ENCODE peak calls at places on chromosome 19, in eight cellular contexts. Z, K, Y, G, H, V, M and E are unnamed samples.

GRCh38 chr19:51375504-51376221 is 3.2 kb upstream of the NKG7 start:
- DNase-seq in G (no peak), Z (no peak), V (no peak), K (no peak), M (no peak), H (peak; percentile 70), Y (no peak), E (no peak)

GRCh38 chr19:39082745-39083598 is 1.2 kb upstream of the ACP7 start:
- DNase-seq in Y (no peak), G (no peak), Z (no peak), H (no peak), M (no peak), V (no peak), K (no peak), E (no peak)

GRCh38 chr19:49224856-49225255 is 67.3 kb downstream of the TRPM4 start:
- DNase-seq in K (no peak), Z (no peak), H (peak; percentile 19), G (peak; percentile 56), M (peak; percentile 50), Y (no peak), V (peak; percentile 77), E (peak; percentile 51)

GRCh38 chr19:17333611-17334413 is 843 bp downstream of the ANO8 start:
- DNase-seq in V (peak; percentile 53), H (peak; percentile 77), K (peak; percentile 66), G (peak; percentile 47), Z (peak; percentile 57), Y (peak; percentile 69), M (peak; percentile 87), E (no peak)

GRCh38 chr19:19595171-19595701 is 23.3 kb downstream of the PBX4 start:
- DNase-seq in M (peak; percentile 78), G (no peak), V (no peak), K (no peak), Y (no peak), H (no peak), Z (no peak), E (no peak)

GRCh38 chr19:12670159-12670928 is 3.7 kb downstream of the WDR83 start:
- DNase-seq in Y (no peak), V (no peak), H (no peak), G (no peak), M (no peak), Z (no peak), K (no peak), E (no peak)

GRCh38 chr19:56642711-56643459 is at the start of gene SMIM17:
- DNase-seq in G (no peak), Y (no peak), Z (no peak), K (no peak), M (no peak), V (no peak), H (no peak), E (no peak)

GRCh38 chr19:58558066-58558622 is at the start of gene UBE2M:
- DNase-seq in Y (no peak), Z (peak; percentile 61), H (no peak), K (peak; percentile 41), G (peak; percentile 70), M (peak; percentile 57), V (peak; percentile 66), E (peak; percentile 91)

GRCh38 chr19:38004100-38004504 is 97.1 kb downstream of the SIPA1L3 start:
- DNase-seq in G (no peak), H (no peak), Z (no peak), M (peak; percentile 49), V (no peak), Y (no peak), K (no peak), E (no peak)

GRCh38 chr19:8457802-8458201 is 13.0 kb downstream of the HNRNPM start:
- DNase-seq in H (no peak), G (no peak), V (no peak), M (no peak), Z (no peak), K (no peak), Y (no peak), E (no peak)

GRCh38 chr19:57708641-57709354 is at the start of gene ZNF154:
- DNase-seq in V (peak; percentile 48), H (peak; percentile 68), Z (peak; percentile 22), M (peak; percentile 82), K (peak; percentile 29), G (no peak), Y (no peak), E (peak; percentile 18)

GRCh38 chr19:53977429-53977990 is 13.9 kb upstream of the CACNG6 start:
- DNase-seq in G (peak; percentile 67), M (peak; percentile 89), Z (peak; percentile 58), H (peak; percentile 53), V (peak; percentile 70), Y (no peak), K (peak; percentile 31), E (peak; percentile 69)

GRCh38 chr19:28309072-28309471 is 903.9 kb downstream of the UQCRFS1 start:
- DNase-seq in G (no peak), M (no peak), V (no peak), Y (no peak), Z (no peak), K (no peak), H (no peak), E (no peak)

GRCh38 chr19:18364826-18365528 is 21.0 kb upstream of the GDF15 start:
- DNase-seq in Z (no peak), G (peak; percentile 82), V (peak; percentile 90), M (peak; percentile 100), H (no peak), Y (no peak), K (no peak), E (no peak)

GRCh38 chr19:52557231-52557995 is 12.7 kb upstream of the ZNF701 start:
- DNase-seq in G (no peak), V (no peak), Y (no peak), K (no peak), H (no peak), M (no peak), Z (no peak), E (no peak)

GRCh38 chr19:3045885-3046603 is 16.3 kb downstream of the TLE5 start:
- DNase-seq in V (no peak), K (no peak), H (no peak), M (no peak), Z (no peak), G (no peak), Y (no peak), E (no peak)

GRCh38 chr19:34365463-34366401 is 736 bp downstream of the GPI start:
- DNase-seq in Z (no peak), K (no peak), V (peak; percentile 56), G (peak; percentile 80), Y (no peak), M (peak; percentile 43), H (no peak), E (peak; percentile 41)

GRCh38 chr19:11168568-11168967 is 13.0 kb upstream of the SPC24 start:
- DNase-seq in H (no peak), Z (no peak), M (peak; percentile 98), K (no peak), Y (no peak), G (no peak), V (no peak), E (no peak)